ENCODE peak calls at places on chromosome 10, in nine cellular contexts. A, W, F, T, N, K, B, C and S are unnamed samples.

GRCh38 chr10:132710746-132711617 is 75.0 kb downstream of the NKX6-2 start:
- DNase-seq in A (no peak), K (no peak), F (no peak), C (no peak), W (no peak), T (peak), N (no peak), B (no peak), S (no peak)

GRCh38 chr10:34907743-34908425 is 92.8 kb upstream of the PARD3 start:
- DNase-seq in A (no peak), N (peak), C (no peak), K (no peak), T (no peak), W (no peak), B (no peak), F (no peak), S (no peak)

GRCh38 chr10:36759111-36759805 is 366.1 kb upstream of the ANKRD30A start:
- DNase-seq in K (peak), B (no peak), C (no peak), F (no peak), A (no peak), T (no peak), N (peak), W (peak), S (peak)

GRCh38 chr10:67836491-67836890 is 1.5 kb downstream of the DNAJC12 start:
- DNase-seq in B (no peak), N (no peak), F (no peak), C (no peak), A (no peak), K (no peak), T (no peak), W (no peak), S (no peak)

GRCh38 chr10:12505683-12506082 is 156.3 kb downstream of the CAMK1D start:
- DNase-seq in A (no peak), T (no peak), B (no peak), F (no peak), K (no peak), C (no peak), W (no peak), N (no peak), S (no peak)

GRCh38 chr10:44045020-44045419 is 339.9 kb downstream of the CXCL12 start:
- DNase-seq in K (no peak), T (no peak), F (no peak), C (no peak), W (no peak), A (no peak), B (no peak), N (no peak), S (no peak)

GRCh38 chr10:2936816-2937215 is 130.5 kb upstream of the PFKP start:
- DNase-seq in A (no peak), W (no peak), N (peak), F (no peak), C (no peak), B (no peak), K (peak), T (no peak), S (no peak)

GRCh38 chr10:101358706-101359300 is 4.8 kb downstream of the BTRC start:
- DNase-seq in W (no peak), C (no peak), K (peak), F (no peak), T (no peak), B (no peak), N (peak), A (no peak), S (peak)

GRCh38 chr10:8873310-8873709 is 818.8 kb downstream of the GATA3 start:
- DNase-seq in W (peak), T (no peak), A (no peak), N (no peak), K (peak), C (no peak), F (no peak), B (no peak), S (no peak)

GRCh38 chr10:75632750-75633462 is 201.5 kb downstream of the LRMDA start:
- DNase-seq in B (no peak), F (no peak), K (no peak), W (no peak), C (no peak), N (peak), A (no peak), T (no peak), S (no peak)

GRCh38 chr10:126157127-126157526 is 231.2 kb downstream of the ADAM12 start:
- DNase-seq in B (no peak), F (no peak), T (peak), K (no peak), N (no peak), C (no peak), W (no peak), A (no peak), S (no peak)

GRCh38 chr10:24554036-24554435 is 169.7 kb downstream of the ARHGAP21 start:
- DNase-seq in A (no peak), B (no peak), T (no peak), F (no peak), C (no peak), N (no peak), K (no peak), W (no peak), S (no peak)

GRCh38 chr10:118835682-118836326 is 81.0 kb upstream of the CACUL1 start:
- DNase-seq in B (no peak), C (peak), K (peak), T (peak), W (peak), F (peak), N (no peak), A (no peak), S (no peak)

GRCh38 chr10:102780246-102780645 is 36.5 kb downstream of the WBP1L start:
- DNase-seq in T (no peak), K (peak), F (no peak), N (peak), B (no peak), W (no peak), A (no peak), C (no peak), S (no peak)

GRCh38 chr10:44014644-44015250 is 366.1 kb upstream of the ZNF32 start:
- DNase-seq in B (no peak), A (no peak), T (no peak), F (no peak), C (no peak), W (no peak), N (no peak), K (no peak), S (no peak)

GRCh38 chr10:22712959-22713852 is 1.2 kb downstream of the PIP4K2A start:
- DNase-seq in A (peak), T (peak), W (no peak), C (peak), N (no peak), B (peak), F (peak), K (no peak), S (no peak)

GRCh38 chr10:83075395-83076072 is 1063.8 kb upstream of the GHITM start:
- DNase-seq in T (no peak), A (no peak), B (no peak), N (no peak), K (peak), F (no peak), C (no peak), W (no peak), S (no peak)

GRCh38 chr10:61669849-61670248 is 7.1 kb downstream of the CABCOCO1 start:
- DNase-seq in B (no peak), T (no peak), W (no peak), K (no peak), A (no peak), F (no peak), N (no peak), C (no peak), S (no peak)

GRCh38 chr10:86334515-86335085 is 32.0 kb downstream of the GRID1 start:
- DNase-seq in F (no peak), T (peak), W (no peak), B (no peak), N (no peak), K (no peak), A (no peak), C (no peak), S (no peak)
- TF ChIP-seq CTCF in F (no peak), T (peak), W (no peak), B (no peak), N (no peak), K (no peak), A (no peak), C (no peak), S (no peak)

GRCh38 chr10:124671486-124672075 is 72.6 kb downstream of the FAM53B start:
- DNase-seq in F (no peak), W (peak), T (peak), B (no peak), A (no peak), K (peak), C (no peak), N (peak), S (no peak)
- TF ChIP-seq CTCF in F (no peak), W (no peak), T (peak), B (no peak), A (peak), K (no peak), C (no peak), N (peak), S (peak)

GRCh38 chr10:70551971-70552422 is 50.5 kb downstream of the PRF1 start:
- DNase-seq in W (no peak), K (peak), C (no peak), T (no peak), F (peak), N (peak), A (no peak), B (no peak), S (peak)

GRCh38 chr10:70549351-70549961 is 53.1 kb downstream of the PRF1 start:
- DNase-seq in F (no peak), K (no peak), N (no peak), A (no peak), B (no peak), C (no peak), T (no peak), W (no peak), S (no peak)

GRCh38 chr10:70552585-70552984 is 50.0 kb downstream of the PRF1 start:
- DNase-seq in W (no peak), A (no peak), T (no peak), F (no peak), B (no peak), K (no peak), N (peak), C (no peak), S (no peak)

GRCh38 chr10:70551491-70551890 is 51.0 kb downstream of the PRF1 start:
- DNase-seq in C (no peak), A (no peak), W (no peak), B (no peak), N (no peak), K (no peak), F (no peak), T (no peak), S (no peak)

DNA sequence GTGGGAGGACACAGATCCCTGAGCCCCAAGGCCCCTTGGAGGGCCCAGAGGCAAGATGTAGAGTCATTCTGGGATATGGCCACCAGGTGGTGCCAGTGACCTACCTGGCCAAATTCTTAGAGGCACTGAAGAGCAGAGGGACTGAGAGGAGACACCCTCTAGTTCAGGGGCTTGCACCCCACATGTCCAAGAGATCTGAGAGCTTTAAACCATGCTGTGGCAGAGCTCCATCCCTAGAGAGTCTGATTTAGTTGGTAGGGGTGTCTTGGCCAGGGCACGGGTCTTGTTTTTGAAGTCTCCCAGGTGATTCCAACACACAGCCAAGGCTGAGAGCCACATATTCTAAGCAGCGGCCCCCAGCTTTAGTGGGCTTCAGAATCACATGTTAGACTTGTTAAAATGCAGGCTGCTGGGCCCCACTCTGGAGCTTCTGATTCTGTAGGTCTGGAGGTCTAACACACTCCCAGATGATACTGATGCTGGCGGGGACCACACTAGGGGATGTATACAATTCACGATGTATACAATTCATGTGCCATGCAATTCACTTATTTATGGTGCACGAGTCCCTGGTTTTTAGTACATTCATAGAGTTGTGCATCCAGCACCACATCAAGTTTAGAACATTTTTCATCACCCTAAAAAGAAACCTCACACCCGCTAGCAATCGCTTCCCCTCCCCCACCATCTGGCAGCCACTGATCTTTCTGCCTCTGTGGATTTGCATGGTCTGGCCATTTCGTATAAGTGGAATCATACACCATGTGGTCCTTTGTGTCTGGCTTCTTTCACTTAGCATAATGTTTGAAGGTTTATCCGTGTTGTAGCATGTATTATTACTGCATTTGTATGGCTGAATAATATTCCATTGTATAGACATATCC is 52.3 kb downstream of the PRF1 start:
- DNase-seq in C (peak), A (peak), F (peak), N (peak), W (peak), T (peak), B (peak), K (peak), S (peak)
- TF ChIP-seq CTCF in C (peak), A (peak), F (peak), N (peak), W (peak), T (peak), B (peak), K (peak), S (peak)

GRCh38 chr10:7343040-7343439 is 67.8 kb downstream of the SFMBT2 start:
- DNase-seq in N (no peak), W (no peak), F (no peak), T (no peak), C (no peak), A (no peak), K (no peak), B (no peak), S (no peak)
- TF ChIP-seq CTCF in N (no peak), W (no peak), F (no peak), T (no peak), C (no peak), A (no peak), K (no peak), B (no peak), S (no peak)

GRCh38 chr10:120940299-120940900 is 89.2 kb downstream of the WDR11 start:
- DNase-seq in N (no peak), K (no peak), T (peak), B (no peak), C (no peak), W (no peak), A (no peak), F (no peak), S (no peak)
- TF ChIP-seq CTCF in N (no peak), K (no peak), T (peak), B (no peak), C (no peak), W (no peak), A (no peak), F (no peak), S (no peak)

DNA sequence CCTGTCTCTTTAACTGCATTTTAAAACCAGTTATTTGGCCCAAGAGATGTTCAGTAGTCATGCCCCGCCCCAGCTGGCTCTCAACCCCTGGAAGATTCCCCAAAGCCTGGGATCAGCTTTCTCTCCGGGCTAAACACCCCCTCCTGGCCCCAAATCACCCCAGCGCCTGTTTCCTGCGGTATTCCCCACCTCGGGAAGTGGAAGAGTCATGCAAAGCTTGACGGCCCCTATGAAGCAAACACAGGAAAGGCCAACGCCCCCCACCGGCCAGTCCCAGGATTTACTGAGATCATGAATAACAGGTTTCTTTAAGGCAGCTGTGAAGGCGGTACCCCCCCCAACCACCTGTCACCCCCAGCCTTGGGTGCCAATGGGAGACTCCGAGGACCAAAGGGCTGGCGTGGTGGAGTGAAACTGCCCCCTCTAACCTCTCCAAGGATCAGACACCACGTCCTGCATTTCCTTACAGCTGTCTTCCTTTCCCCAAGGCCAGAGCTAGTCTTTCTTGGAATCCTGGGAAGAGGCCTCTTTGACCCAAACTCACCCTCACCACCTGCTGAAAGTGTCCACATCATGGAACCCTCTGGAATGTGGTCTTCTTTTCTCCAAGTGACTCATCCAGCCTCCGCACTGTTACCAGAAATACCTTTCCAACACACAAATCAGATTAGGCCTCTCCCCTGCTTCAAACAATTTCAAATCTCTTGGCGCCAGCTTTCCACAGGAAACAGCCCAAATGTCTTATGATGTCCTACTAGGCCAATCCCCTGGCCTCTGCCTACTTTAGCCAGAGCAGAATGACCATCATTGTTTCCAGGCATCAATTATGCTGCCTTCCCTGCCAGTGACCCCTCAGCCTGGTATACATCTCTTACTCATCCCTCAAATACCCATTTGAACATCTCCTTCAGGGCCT is 301.5 kb downstream of the ZEB1 start:
- DNase-seq in C (no peak), T (peak), A (no peak), K (peak), F (peak), B (no peak), W (peak), N (peak), S (peak)
- TF ChIP-seq CTCF in C (peak), T (peak), A (no peak), K (no peak), F (no peak), B (no peak), W (peak), N (peak), S (peak)

DNA sequence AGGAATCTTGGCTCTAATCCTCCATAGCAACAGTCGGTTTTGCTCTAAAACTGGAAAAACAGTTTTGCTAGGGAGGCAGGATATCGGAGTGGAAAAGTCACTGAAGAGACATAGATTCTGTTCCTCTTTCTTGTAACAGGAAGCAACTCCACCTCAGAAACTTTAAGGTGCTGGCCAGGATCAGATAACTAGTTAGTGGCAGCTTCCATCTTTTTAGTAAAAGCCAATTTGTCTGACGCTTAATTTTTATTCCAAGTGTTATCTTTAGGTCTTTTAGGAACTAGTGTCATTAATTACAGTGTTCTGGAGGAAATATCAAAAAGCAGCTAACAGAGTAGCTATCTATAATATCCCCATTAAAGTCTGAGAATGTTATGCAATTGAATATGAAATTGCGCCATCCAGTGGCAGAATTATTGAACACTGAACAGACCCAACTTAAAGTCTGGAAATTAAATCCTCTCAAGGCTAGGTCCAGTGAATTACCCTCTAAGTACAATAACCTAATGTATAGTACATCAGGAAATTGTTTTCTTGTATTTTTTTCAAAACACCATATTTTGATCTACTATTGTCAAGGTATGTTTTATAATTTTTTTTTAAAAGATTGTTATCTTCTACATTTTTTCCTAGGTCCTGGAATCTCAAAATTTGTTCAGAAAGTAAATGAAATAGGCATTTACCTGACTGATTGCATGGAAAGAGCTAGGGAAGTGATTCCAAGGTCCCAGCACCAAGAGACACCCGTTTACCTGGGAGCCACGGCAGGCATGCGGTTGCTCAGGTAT is 65.9 kb upstream of the CC2D2B start:
- DNase-seq in T (peak), N (peak), B (no peak), C (peak), W (peak), A (peak), K (peak), F (peak), S (peak)
- TF ChIP-seq CTCF in T (peak), N (peak), B (peak), C (peak), W (peak), A (peak), K (peak), F (peak), S (peak)

DNA sequence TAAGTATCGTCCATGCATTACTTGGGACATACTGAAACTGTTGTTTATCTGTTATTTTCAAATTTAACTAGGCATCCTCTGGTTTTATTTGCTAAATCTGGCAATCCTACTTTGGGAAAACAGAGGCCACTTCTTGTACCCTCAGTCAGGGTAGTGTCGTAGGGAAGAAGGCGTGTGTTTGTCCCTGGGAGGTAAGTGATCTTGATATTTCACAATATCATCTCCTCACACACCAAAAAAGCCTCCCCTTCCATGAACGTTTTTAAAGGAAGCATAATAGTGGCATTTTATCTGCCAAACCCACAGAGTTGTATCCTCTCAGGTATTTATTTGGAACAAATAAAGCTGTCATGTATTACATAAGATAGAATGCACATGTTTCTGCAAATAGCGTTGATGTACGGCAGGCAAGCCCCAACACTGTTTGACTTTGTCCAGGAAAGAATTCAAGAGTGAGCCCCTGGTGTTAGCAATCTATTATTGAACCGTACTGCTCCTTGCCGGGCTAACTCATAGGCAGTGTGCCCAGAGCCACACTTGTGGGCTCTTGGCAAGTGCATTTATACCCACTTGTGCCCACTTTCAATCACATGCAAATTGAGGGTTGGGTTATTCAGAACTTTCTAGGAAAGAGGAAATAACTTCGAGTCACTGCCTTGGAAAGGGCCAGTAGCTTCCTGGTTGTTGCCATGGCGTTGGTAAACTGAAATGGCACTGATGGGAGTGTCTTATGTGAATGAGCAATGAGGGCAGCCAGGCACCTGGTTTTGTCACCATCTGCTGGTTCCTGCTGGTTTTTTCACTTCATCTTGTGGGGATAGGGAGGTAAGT is 266.0 kb downstream of the USP6NL start:
- DNase-seq in T (peak), B (no peak), C (no peak), W (peak), K (no peak), N (peak), F (peak), A (no peak), S (no peak)
- TF ChIP-seq CTCF in T (peak), B (no peak), C (no peak), W (no peak), K (no peak), N (no peak), F (peak), A (no peak), S (no peak)